ENCODE peak calls at places on chromosomes 12 and 14, in four cellular contexts. X, G, E and Y are unnamed samples.

GRCh38 chr12:76920182-76921014 is 41.6 kb upstream of the CSRP2 start:
- DNase-seq in X (no peak), G (no peak), E (no peak), Y (no peak)

GRCh38 chr14:61925043-61925442 is 162.8 kb downstream of the SNAPC1 start:
- DNase-seq in X (peak; percentile 6), G (no peak), E (peak; percentile 23), Y (no peak)

GRCh38 chr14:23104070-23104590 is 659 bp downstream of the CIROP start:
- DNase-seq in X (no peak), G (no peak), E (no peak), Y (no peak)

GRCh38 chr12:43407816-43408645 is 144.0 kb downstream of the ADAMTS20 start:
- DNase-seq in X (no peak), G (no peak), E (no peak), Y (no peak)

GRCh38 chr12:19572920-19573558 is 133.7 kb downstream of the AEBP2 start:
- DNase-seq in X (peak; percentile 69), G (no peak), E (peak; percentile 47), Y (peak; percentile 19)

GRCh38 chr12:124792961-124793441 is 70.7 kb downstream of the SCARB1 start:
- DNase-seq in X (no peak), G (no peak), E (no peak), Y (no peak)

GRCh38 chr14:78424311-78424710 is 254.1 kb downstream of the NRXN3 start:
- DNase-seq in X (no peak), G (no peak), E (no peak), Y (no peak)

GRCh38 chr14:50263321-50263720 is 31.9 kb upstream of the SOS2 start:
- DNase-seq in X (no peak), G (no peak), E (no peak), Y (no peak)

GRCh38 chr14:55909879-55910278 is 208.3 kb upstream of the PELI2 start:
- DNase-seq in X (no peak), G (no peak), E (no peak), Y (no peak)
- H3K27ac ChIP-seq in X (no peak overlapping the region), G (no peak overlapping the region), E (no peak overlapping the region), Y (no peak overlapping the region)

GRCh38 chr12:4143909-4144308 is 129.7 kb upstream of the CCND2 start:
- DNase-seq in X (no peak), G (no peak), E (no peak), Y (no peak)
- TF ChIP-seq CTCF in X (no peak), G (peak; percentile 58), E (no peak), Y (no peak)

DNA sequence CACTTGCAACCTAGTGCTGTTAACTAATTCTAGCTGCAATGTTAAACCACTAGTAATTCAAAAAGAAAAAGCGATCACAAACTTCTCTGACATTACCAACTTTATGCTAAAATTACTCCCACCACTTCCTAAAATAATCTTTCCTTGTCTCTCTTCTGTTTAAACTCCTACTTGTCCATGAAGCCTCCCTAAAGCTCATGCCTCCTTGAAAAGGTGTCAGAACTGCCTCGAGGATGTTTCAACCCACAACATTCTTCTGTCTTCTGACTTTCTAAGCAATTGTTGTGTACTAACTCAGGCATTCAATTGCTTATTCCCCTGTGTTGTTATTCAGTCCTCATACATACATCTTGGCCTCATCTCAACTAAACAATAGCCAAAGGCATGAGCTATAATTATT is 5.9 kb downstream of the GNPTAB start:
- DNase-seq in X (no peak), G (no peak), E (no peak), Y (no peak)
- H3K27ac ChIP-seq in X (no peak overlapping the region), G (no peak overlapping the region), E (no peak overlapping the region), Y (no peak overlapping the region)

GRCh38 chr14:80364274-80364673 is 153.0 kb upstream of the DIO2 start:
- DNase-seq in X (peak; percentile 11), G (no peak), E (no peak), Y (peak; percentile 8)
- TF ChIP-seq CTCF in X (no peak), G (no peak), E (peak; percentile 45), Y (no peak)

GRCh38 chr12:56219840-56220239 is 1.9 kb downstream of the RNF41 start:
- DNase-seq in X (no peak), G (no peak), E (no peak), Y (no peak)
- H3K27ac ChIP-seq in X (no peak overlapping the region), G (no peak overlapping the region), E (peak overlapping the region; percentile 98), Y (peak overlapping the region; percentile 97)

GRCh38 chr12:2812290-2813213 is at the start of gene ITFG2:
- DNase-seq in X (peak; percentile 98), G (peak; percentile 91), E (peak; percentile 99), Y (peak; percentile 94)
- TF ChIP-seq CTCF in X (no peak), G (no peak), E (no peak), Y (no peak)

GRCh38 chr14:67188326-67188725 is 914 bp upstream of the GARIN2 start:
- DNase-seq in X (no peak), G (no peak), E (no peak), Y (no peak)

GRCh38 chr14:67187210-67187609 is 2.0 kb upstream of the GARIN2 start:
- DNase-seq in X (peak; percentile 31), G (no peak), E (no peak), Y (peak; percentile 82)

GRCh38 chr14:67186789-67187188 is 2.5 kb upstream of the GARIN2 start:
- DNase-seq in X (no peak), G (no peak), E (no peak), Y (no peak)

GRCh38 chr14:67187826-67188225 is 1.4 kb upstream of the GARIN2 start:
- DNase-seq in X (no peak), G (no peak), E (no peak), Y (peak; percentile 50)

GRCh38 chr14:67186369-67186768 is 2.9 kb upstream of the GARIN2 start:
- DNase-seq in X (no peak), G (no peak), E (no peak), Y (no peak)
- H3K27ac ChIP-seq in X (no peak overlapping the region), G (no peak overlapping the region), E (no peak overlapping the region), Y (no peak overlapping the region)